ENCODE peak calls at places on chromosomes 13 and 19, in six cellular contexts. B is stimulated activated CD4-positive, alpha-beta T cell treated with anti-CD3 and anti-CD28 coated beads, Interleukin-1b, Interleukin-23, amount 100 ng/mL, for 4 hours; R is WTC11; A is cardiac fibroblast; C is astrocyte of the cerebellum; E is mesendoderm. N is an unnamed sample.

GRCh38 chr19:35501684-35502083 is 11.4 kb upstream of the KRTDAP start:
- DNase-seq in B (no peak), R (no peak), A (no peak), C (no peak), E (peak), N (peak)

GRCh38 chr13:100209857-100210580 is 121.1 kb downstream of the PCCA start:
- DNase-seq in B (no peak), R (no peak), A (peak), C (peak), E (no peak), N (peak)

GRCh38 chr13:100517135-100517534 is 71.5 kb downstream of the GGACT start:
- DNase-seq in B (no peak), R (no peak), A (no peak), C (no peak), E (no peak), N (no peak)

GRCh38 chr19:51129716-51130115 is 5.0 kb downstream of the SIGLEC9 start:
- DNase-seq in B (no peak), R (no peak), A (no peak), C (no peak), E (no peak), N (no peak)

GRCh38 chr13:81388400-81388799 is 1047.5 kb upstream of the SPRY2 start:
- DNase-seq in B (no peak), R (no peak), A (no peak), C (no peak), E (no peak), N (no peak)

GRCh38 chr19:49894879-49895565 is 1.7 kb downstream of the IL4I1 start:
- DNase-seq in B (no peak), R (no peak), A (no peak), C (no peak), E (no peak), N (no peak)

GRCh38 chr19:6963937-6964336 is 57.3 kb downstream of the MBD3L2B start:
- DNase-seq in B (peak), R (peak), A (no peak), C (no peak), E (no peak), N (no peak)

GRCh38 chr13:28423010-28423409 is 71.9 kb downstream of the FLT1 start:
- DNase-seq in B (no peak), R (no peak), A (no peak), C (no peak), E (no peak), N (peak)

GRCh38 chr19:3670258-3670795 is 29.9 kb downstream of the PIP5K1C start:
- DNase-seq in B (no peak), R (no peak), A (peak), C (no peak), E (peak), N (no peak)

GRCh38 chr19:55147408-55148251 is 1.4 kb downstream of the TNNT1 start:
- DNase-seq in B (no peak), R (peak), A (no peak), C (no peak), E (peak), N (no peak)

GRCh38 chr13:110055089-110055488 is 251.9 kb downstream of the COL4A1 start:
- DNase-seq in B (no peak), R (no peak), A (no peak), C (no peak), E (no peak), N (peak)

GRCh38 chr13:29362849-29363604 is 232.5 kb downstream of the SLC7A1 start:
- DNase-seq in B (no peak), R (peak), A (peak), C (no peak), E (peak), N (peak)

GRCh38 chr13:28475916-28476725 is 18.8 kb downstream of the FLT1 start:
- DNase-seq in B (no peak), R (no peak), A (peak), C (peak), E (peak), N (peak)

GRCh38 chr19:13002970-13003540 is 7.8 kb downstream of the NFIX start:
- DNase-seq in B (no peak), R (no peak), A (no peak), C (no peak), E (no peak), N (no peak)

GRCh38 chr19:6273701-6274601 is 5.8 kb downstream of the MLLT1 start:
- DNase-seq in B (no peak), R (no peak), A (peak), C (peak), E (no peak), N (peak)

GRCh38 chr19:57755031-57755430 is 8.4 kb downstream of the ZNF776 start:
- DNase-seq in B (no peak), R (no peak), A (no peak), C (no peak), E (no peak), N (no peak)

GRCh38 chr19:15456871-15457700 is 7.3 kb downstream of the RASAL3 start:
- DNase-seq in B (no peak), R (peak), A (no peak), C (no peak), E (peak), N (no peak)

GRCh38 chr13:100158569-100158968 is 69.7 kb downstream of the PCCA start:
- DNase-seq in B (no peak), R (no peak), A (no peak), C (no peak), E (no peak), N (no peak)

GRCh38 chr13:66915596-66916185 is 314.4 kb downstream of the PCDH9 start:
- DNase-seq in B (no peak), R (no peak), A (peak), C (no peak), E (no peak), N (peak)

GRCh38 chr13:27712421-27712820 is 79.9 kb upstream of the GSX1 start:
- DNase-seq in B (peak), R (no peak), A (peak), C (no peak), E (no peak), N (no peak)

GRCh38 chr13:76331948-76332712 is 554.1 kb downstream of the KCTD12 start:
- DNase-seq in B (no peak), R (no peak), A (peak), C (peak), E (no peak), N (no peak)

GRCh38 chr13:102771298-102772041 is 2.1 kb downstream of the TEX30 start:
- DNase-seq in B (no peak), R (no peak), A (no peak), C (no peak), E (no peak), N (no peak)

GRCh38 chr19:54188224-54188871 is 1.0 kb downstream of the MBOAT7 start:
- DNase-seq in B (peak), R (peak), A (peak), C (no peak), E (peak), N (peak)

GRCh38 chr13:62194371-62194770 is 778.7 kb upstream of the PCDH20 start:
- DNase-seq in B (no peak), R (no peak), A (no peak), C (no peak), E (no peak), N (no peak)

GRCh38 chr19:4183967-4184717 is 1.7 kb downstream of the ANKRD24 start:
- DNase-seq in B (no peak), R (no peak), A (no peak), C (no peak), E (no peak), N (no peak)

GRCh38 chr19:51514866-51515481 is 13.4 kb upstream of the SIGLEC12 start:
- DNase-seq in B (no peak), R (no peak), A (peak), C (peak), E (peak), N (peak)

GRCh38 chr19:7534531-7534980 is 961 bp upstream of the PNPLA6 start:
- DNase-seq in B (peak), R (peak), A (peak), C (peak), E (peak), N (peak)

GRCh38 chr19:10927691-10928562 is 512 bp downstream of the YIPF2 start:
- DNase-seq in B (no peak), R (no peak), A (no peak), C (no peak), E (no peak), N (no peak)

GRCh38 chr19:50419580-50420035 is 870 bp downstream of the SPIB start:
- DNase-seq in B (no peak), R (peak), A (no peak), C (no peak), E (peak), N (no peak)

GRCh38 chr13:64817721-64818120 is 2412.4 kb downstream of the PCDH9 start:
- DNase-seq in B (no peak), R (no peak), A (peak), C (no peak), E (no peak), N (no peak)

GRCh38 chr13:95641961-95642621 is 2.4 kb downstream of the DZIP1 start:
- DNase-seq in B (no peak), R (peak), A (peak), C (no peak), E (peak), N (no peak)